ENCODE peak calls at places on chromosomes 13 and 19, in ten cellular contexts. G is tibial nerve, F is GM23248, N is upper lobe of right lung, A is left lung, R is small intestine, Q is IMR-90, I is colonic mucosa, O is spleen, Z is Peyer's patch. T is an unnamed sample. For H3K4me1, the result is how much of the 10 kb centered on the place peaks cover.

GRCh38 chr13:87952377-87952776 is 281.2 kb downstream of the SLITRK5 start:
- DNase-seq in Z (no peak), F (no peak), R (no peak), G (no peak), Q (no peak), I (no peak), A (no peak), N (no peak), O (no peak), T (no peak)

GRCh38 chr19:10523135-10523636 is 5.9 kb upstream of the S1PR5 start:
- DNase-seq in O (no peak), Q (no peak), A (no peak), I (no peak), Z (no peak), R (no peak), N (no peak), F (no peak), G (no peak), T (no peak)

GRCh38 chr13:45863716-45864590 is 12.4 kb upstream of the SIAH3 start:
- DNase-seq in R (no peak), I (no peak), G (no peak), O (no peak), Q (no peak), Z (no peak), F (no peak), A (no peak), N (no peak), T (no peak)

GRCh38 chr19:16702123-16702522 is 17.5 kb upstream of the NWD1 start:
- DNase-seq in G (peak), O (no peak), R (no peak), N (no peak), A (no peak), I (no peak), F (peak), Q (peak), Z (no peak), T (no peak)

GRCh38 chr19:54154603-54155345 is 4.7 kb downstream of the LENG1 start:
- DNase-seq in N (no peak), A (no peak), F (peak), Z (no peak), Q (no peak), R (no peak), I (no peak), G (no peak), O (no peak), T (peak)

GRCh38 chr13:98746968-98747367 is 5.5 kb downstream of the SLC15A1 start:
- DNase-seq in A (no peak), O (no peak), I (no peak), N (no peak), Z (no peak), G (no peak), R (peak), Q (no peak), F (peak), T (no peak)

GRCh38 chr13:102881819-102882686 is 36.2 kb downstream of the ERCC5 start:
- DNase-seq in G (no peak), I (no peak), R (no peak), F (no peak), Z (no peak), A (no peak), N (no peak), O (no peak), Q (no peak), T (no peak)

GRCh38 chr13:51347099-51347498 is 7.6 kb downstream of the SERPINE3 start:
- DNase-seq in Q (no peak), G (no peak), I (no peak), A (no peak), F (no peak), N (no peak), O (no peak), Z (no peak), R (no peak), T (no peak)

GRCh38 chr13:96967248-96967745 is 27.0 kb downstream of the OXGR1 start:
- DNase-seq in O (no peak), F (peak), Z (no peak), A (no peak), Q (no peak), N (no peak), R (no peak), G (no peak), I (no peak), T (no peak)

GRCh38 chr19:29263305-29264080 is 50.5 kb upstream of the UQCRFS1 start:
- DNase-seq in N (no peak), O (no peak), R (peak), F (peak), A (peak), I (peak), Q (peak), Z (peak), G (peak), T (peak)

GRCh38 chr19:29337029-29337428 is 124.1 kb upstream of the UQCRFS1 start:
- DNase-seq in I (no peak), F (no peak), Q (no peak), R (no peak), A (no peak), Z (no peak), G (no peak), O (no peak), N (no peak), T (no peak)

GRCh38 chr13:32246468-32246867 is 68.7 kb downstream of the ZAR1L start:
- DNase-seq in G (no peak), I (peak), O (no peak), N (no peak), Z (peak), R (peak), A (no peak), F (peak), Q (peak), T (peak)

GRCh38 chr19:991174-991931 is 7.2 kb downstream of the WDR18 start:
- DNase-seq in G (no peak), Z (no peak), I (peak), Q (peak), O (no peak), F (peak), A (peak), N (no peak), R (peak), T (peak)

GRCh38 chr19:10690351-10690781 is 10.9 kb upstream of the QTRT1 start:
- DNase-seq in O (no peak), Z (no peak), I (no peak), R (no peak), Q (peak), A (no peak), G (no peak), F (peak), N (no peak), T (no peak)

GRCh38 chr13:102968572-102969228 is 97.5 kb downstream of the SLC10A2 start:
- DNase-seq in A (no peak), G (no peak), R (peak), I (no peak), Z (no peak), Q (no peak), N (no peak), F (no peak), O (no peak), T (no peak)

GRCh38 chr19:5099822-5100221 is 130.9 kb downstream of the KDM4B start:
- DNase-seq in G (no peak), F (no peak), I (no peak), R (no peak), N (no peak), A (no peak), Z (no peak), O (no peak), Q (no peak), T (no peak)

GRCh38 chr19:632228-633067 is 889 bp downstream of the POLRMT start:
- DNase-seq in F (peak), G (no peak), Z (no peak), A (no peak), O (no peak), I (peak), N (peak), R (peak), Q (peak), T (no peak)

GRCh38 chr19:53947624-53948023 is 15.1 kb upstream of the CACNG8 start:
- DNase-seq in N (no peak), Q (no peak), A (peak), R (no peak), Z (no peak), I (no peak), O (no peak), G (no peak), F (no peak), T (no peak)

GRCh38 chr19:13051581-13052165 is 51.0 kb downstream of the LYL1 start:
- DNase-seq in N (peak), O (no peak), R (peak), F (peak), Z (peak), Q (peak), G (peak), A (peak), I (peak), T (no peak)

GRCh38 chr13:35848868-35849644 is 282.1 kb downstream of the DCLK1 start:
- DNase-seq in Z (no peak), N (no peak), A (no peak), I (no peak), F (no peak), G (no peak), O (no peak), Q (no peak), R (no peak), T (no peak)

GRCh38 chr19:41753159-41753558 is 2.2 kb upstream of the CEACAM6 start:
- DNase-seq in O (peak), N (peak), Z (peak), R (peak), Q (no peak), G (no peak), A (peak), F (peak), I (peak), T (peak)

GRCh38 chr13:54614729-54615128 is 1586.1 kb downstream of the OLFM4 start:
- DNase-seq in G (no peak), N (no peak), A (peak), Q (no peak), F (no peak), R (no peak), O (no peak), I (no peak), Z (no peak), T (no peak)

GRCh38 chr19:17944301-17944700 is 11.5 kb downstream of the CCDC124 start:
- DNase-seq in Q (peak), G (no peak), O (no peak), N (no peak), I (no peak), R (no peak), F (peak), A (no peak), Z (no peak), T (no peak)

GRCh38 chr13:73428137-73428536 is 369.3 kb downstream of the KLF5 start:
- DNase-seq in I (no peak), O (no peak), A (no peak), R (peak), Q (peak), Z (no peak), F (peak), N (no peak), G (no peak), T (no peak)

GRCh38 chr13:71771144-71771543 is 95.9 kb downstream of the DACH1 start:
- DNase-seq in N (no peak), Q (no peak), R (no peak), Z (no peak), F (no peak), O (no peak), A (no peak), G (no peak), I (no peak), T (no peak)

GRCh38 chr19:52307275-52307674 is 10.3 kb downstream of the ZNF480 start:
- DNase-seq in F (peak), Z (no peak), Q (peak), R (no peak), G (no peak), A (no peak), I (no peak), N (no peak), O (no peak), T (peak)

GRCh38 chr13:50468849-50469669 is 374.4 kb downstream of the DLEU7 start:
- DNase-seq in O (no peak), Q (no peak), F (no peak), G (no peak), Z (no peak), I (no peak), A (no peak), R (no peak), N (no peak), T (no peak)

GRCh38 chr19:35154535-35155406 is at the start of gene FXYD5:
- DNase-seq in Z (peak), A (peak), I (peak), N (peak), R (peak), G (no peak), O (peak), F (peak), Q (peak), T (peak)

GRCh38 chr19:53880716-53881481 is 1.1 kb upstream of the PRKCG start:
- DNase-seq in A (no peak), O (no peak), G (no peak), Q (no peak), I (no peak), R (no peak), N (no peak), F (peak), Z (no peak), T (no peak)

GRCh38 chr19:35115538-35115951 is at the start of gene FXYD3:
- DNase-seq in N (no peak), G (no peak), F (no peak), Q (no peak), R (peak), Z (no peak), I (peak), A (no peak), O (no peak), T (no peak)

GRCh38 chr19:10086032-10086903 is at the start of gene SHFL:
- DNase-seq in G (peak), R (peak), N (peak), Z (peak), F (peak), A (peak), I (peak), Q (peak), O (peak), T (peak)

GRCh38 chr19:49153167-49153809 is 1.9 kb downstream of the HRC start:
- DNase-seq in A (no peak), O (no peak), G (no peak), N (no peak), I (no peak), Z (no peak), Q (no peak), R (no peak), F (no peak), T (no peak)

GRCh38 chr19:6794817-6795431 is 22.4 kb downstream of the VAV1 start:
- DNase-seq in N (no peak), Z (no peak), I (no peak), G (no peak), R (no peak), Q (no peak), F (peak), A (no peak), O (no peak), T (no peak)

GRCh38 chr19:54325194-54325621 is 12.2 kb upstream of the LILRA5 start:
- DNase-seq in N (peak), F (peak), A (no peak), G (no peak), Z (peak), I (peak), O (no peak), R (peak), Q (peak), T (peak)

GRCh38 chr13:51923983-51924539 is 62.3 kb downstream of the CCDC70 start:
- DNase-seq in A (no peak), F (peak), R (peak), I (no peak), Z (no peak), N (no peak), G (no peak), O (no peak), Q (no peak), T (no peak)

GRCh38 chr19:10855879-10856522 is 7.8 kb downstream of the C19orf38 start:
- DNase-seq in A (no peak), O (no peak), N (no peak), Z (no peak), R (peak), G (no peak), I (no peak), Q (no peak), F (peak), T (no peak)

GRCh38 chr13:40568246-40568645 is 98.2 kb downstream of the FOXO1 start:
- DNase-seq in A (no peak), O (no peak), I (no peak), R (no peak), Z (no peak), G (no peak), Q (no peak), F (no peak), N (no peak), T (no peak)
- H3K27ac ChIP-seq in A (no peak), O (peak), I (no peak), R (no peak), Z (no peak), G (peak), Q (no peak), F (no peak), N (no peak), T (no peak)

GRCh38 chr19:3411636-3412035 is 45.3 kb downstream of the NFIC start:
- DNase-seq in Q (no peak), A (no peak), I (no peak), N (no peak), F (no peak), O (no peak), R (no peak), Z (no peak), G (no peak), T (no peak)

GRCh38 chr19:3415695-3416094 is 49.3 kb downstream of the NFIC start:
- DNase-seq in F (no peak), O (no peak), N (no peak), I (no peak), A (no peak), Z (no peak), Q (no peak), G (no peak), R (no peak), T (no peak)

GRCh38 chr19:3409346-3410064 is 43.1 kb downstream of the NFIC start:
- DNase-seq in F (peak), O (no peak), R (no peak), N (no peak), Q (no peak), A (peak), I (no peak), Z (no peak), G (peak), T (no peak)

GRCh38 chr19:3412066-3412465 is 45.7 kb downstream of the NFIC start:
- DNase-seq in A (no peak), Z (no peak), N (no peak), F (no peak), O (no peak), R (no peak), Q (no peak), I (no peak), G (no peak), T (no peak)

GRCh38 chr19:3413796-3414327 is 47.5 kb downstream of the NFIC start:
- DNase-seq in O (no peak), I (no peak), R (no peak), N (no peak), F (peak), Q (no peak), G (no peak), Z (no peak), A (no peak), T (no peak)
- H3K4me1 ChIP-seq in O (under half), I (under half), R (under half), N (under half), F (under half), Q (under half), G (under half), Z (under half), A (under half), T (under half)

GRCh38 chr19:2270157-2270571 is 11.8 kb downstream of the PEAK3 start:
- DNase-seq in Z (no peak), O (peak), Q (no peak), G (no peak), A (peak), R (no peak), N (peak), F (peak), I (peak), T (peak)
- H3K4me3 ChIP-seq in Z (peak), O (peak), Q (peak), G (peak), A (peak), R (peak), N (peak), F (peak), I (peak), T (peak)

GRCh38 chr19:8498295-8498694 is 4.1 kb downstream of the PRAM1 start:
- DNase-seq in Z (no peak), N (no peak), O (no peak), A (no peak), R (no peak), I (no peak), Q (no peak), G (no peak), F (no peak), T (no peak)

GRCh38 chr19:8501968-8502367 is 472 bp downstream of the PRAM1 start:
- DNase-seq in I (no peak), Q (no peak), R (no peak), N (no peak), A (no peak), O (no peak), G (no peak), Z (no peak), F (no peak), T (no peak)

GRCh38 chr19:8500158-8500557 is 2.3 kb downstream of the PRAM1 start:
- DNase-seq in F (no peak), Q (no peak), G (no peak), R (no peak), Z (no peak), O (no peak), I (no peak), A (peak), N (no peak), T (no peak)

GRCh38 chr19:8501547-8501946 is 893 bp downstream of the PRAM1 start:
- DNase-seq in Q (no peak), N (no peak), O (no peak), F (no peak), Z (no peak), G (no peak), R (no peak), A (no peak), I (no peak), T (no peak)

GRCh38 chr19:8499048-8499833 is 3.2 kb downstream of the PRAM1 start:
- DNase-seq in Q (no peak), N (no peak), G (no peak), Z (no peak), F (no peak), R (no peak), O (no peak), I (no peak), A (no peak), T (no peak)
- H3K27ac ChIP-seq in Q (no peak), N (no peak), G (no peak), Z (no peak), F (no peak), R (no peak), O (peak), I (no peak), A (no peak), T (no peak)

GRCh38 chr19:32671883-32672282 is 3.1 kb downstream of the ANKRD27 start:
- DNase-seq in G (no peak), Q (no peak), I (no peak), O (no peak), R (no peak), A (no peak), N (no peak), F (peak), Z (no peak), T (no peak)
- H3K4me1 ChIP-seq in G (under half), Q (under half), I (under half), O (under half), R (under half), A (under half), N (under half), F (under half), Z (under half), T (under half)

DNA sequence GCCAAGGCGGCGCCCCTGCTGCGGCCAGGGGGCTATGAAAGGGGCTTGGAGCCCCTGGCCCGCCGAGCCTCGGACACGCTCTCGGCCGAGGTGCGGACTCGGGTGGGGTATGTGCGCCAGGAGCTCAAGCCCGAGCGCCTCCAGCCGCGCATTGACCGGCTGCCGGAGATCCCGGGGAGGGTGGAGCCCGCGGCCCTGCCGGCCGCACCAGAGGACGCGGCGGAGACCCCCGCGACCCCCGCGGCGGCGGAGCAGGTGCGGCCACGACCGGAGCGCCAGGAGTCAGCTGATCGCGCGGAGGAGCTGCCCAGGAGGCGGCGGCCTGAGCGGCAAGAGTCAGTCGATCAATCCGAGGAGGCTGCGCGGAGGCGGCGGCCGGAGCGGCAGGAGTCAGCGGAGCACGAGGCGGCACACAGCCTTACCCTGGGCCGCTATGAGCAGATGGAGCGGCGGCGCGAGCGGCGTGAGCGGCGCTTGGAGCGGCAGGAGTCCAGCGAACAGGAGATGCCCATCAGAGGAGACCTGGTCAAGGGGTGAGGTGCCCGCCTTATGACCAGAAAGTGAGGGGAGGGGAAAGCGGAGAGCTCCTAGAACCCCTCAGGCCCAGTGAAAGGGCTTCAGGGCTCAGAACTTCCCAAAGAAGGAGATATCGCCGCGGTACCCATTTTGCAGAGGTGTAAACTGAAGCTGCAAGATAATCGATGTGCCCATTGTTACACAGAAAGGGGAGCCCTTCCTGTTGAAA is 8.8 kb upstream of the SHKBP1 start:
- DNase-seq in O (no peak), Q (no peak), N (no peak), G (no peak), F (peak), Z (no peak), R (no peak), A (peak), I (no peak), T (no peak)
- H3K4me3 ChIP-seq in O (peak), Q (peak), N (peak), G (peak), F (peak), Z (peak), R (no peak), A (no peak), I (no peak), T (no peak)